ENCODE peak calls at places on chromosomes 11 and 22, in ten cellular contexts. One of them, this sample, is unnamed.

GRCh38 chr11:126357969-126358762 is 2.7 kb downstream of the ST3GAL4 start:
- DNase-seq in cardiac muscle cell: no peak
- DNase-seq in sigmoid colon: peak; percentile 63
- DNase-seq in activated CD4-positive, alpha-beta T cell treated with anti-CD3 and anti-CD28 coated beads for 48 hours: no peak
- DNase-seq in SHP77: no peak
- DNase-seq in globus pallidus: no peak
- DNase-seq in stimulated activated CD4-positive, alpha-beta T cell treated with anti-CD3 and anti-CD28 coated beads, TNF-alpha, amount 100 ng/mL, for 24 hours: no peak
- DNase-seq in left lung: no peak
- DNase-seq in naive B cell: no peak
- DNase-seq in left colon: no peak
- DNase-seq in this sample: no peak

GRCh38 chr22:19942071-19942885 is 660 bp upstream of the TXNRD2 start:
- DNase-seq in cardiac muscle cell: no peak
- DNase-seq in sigmoid colon: peak; percentile 73
- DNase-seq in activated CD4-positive, alpha-beta T cell treated with anti-CD3 and anti-CD28 coated beads for 48 hours: peak; percentile 28
- DNase-seq in SHP77: no peak
- DNase-seq in globus pallidus: no peak
- DNase-seq in stimulated activated CD4-positive, alpha-beta T cell treated with anti-CD3 and anti-CD28 coated beads, TNF-alpha, amount 100 ng/mL, for 24 hours: no peak
- DNase-seq in left lung: peak; percentile 79
- DNase-seq in naive B cell: peak; percentile 33
- DNase-seq in left colon: no peak
- DNase-seq in this sample: no peak

GRCh38 chr11:77523712-77524111 is 49.8 kb upstream of the PAK1 start:
- DNase-seq in cardiac muscle cell: no peak
- DNase-seq in sigmoid colon: no peak
- DNase-seq in activated CD4-positive, alpha-beta T cell treated with anti-CD3 and anti-CD28 coated beads for 48 hours: no peak
- DNase-seq in SHP77: no peak
- DNase-seq in globus pallidus: peak; percentile 16
- DNase-seq in stimulated activated CD4-positive, alpha-beta T cell treated with anti-CD3 and anti-CD28 coated beads, TNF-alpha, amount 100 ng/mL, for 24 hours: no peak
- DNase-seq in left lung: no peak
- DNase-seq in naive B cell: no peak
- DNase-seq in left colon: no peak
- DNase-seq in this sample: no peak

GRCh38 chr22:25869771-25870170 is 127.8 kb downstream of the MYO18B start:
- DNase-seq in cardiac muscle cell: no peak
- DNase-seq in sigmoid colon: no peak
- DNase-seq in activated CD4-positive, alpha-beta T cell treated with anti-CD3 and anti-CD28 coated beads for 48 hours: no peak
- DNase-seq in SHP77: no peak
- DNase-seq in globus pallidus: no peak
- DNase-seq in stimulated activated CD4-positive, alpha-beta T cell treated with anti-CD3 and anti-CD28 coated beads, TNF-alpha, amount 100 ng/mL, for 24 hours: no peak
- DNase-seq in left lung: no peak
- DNase-seq in naive B cell: no peak
- DNase-seq in left colon: no peak
- DNase-seq in this sample: no peak

GRCh38 chr11:134151083-134151747 is 72.6 kb downstream of the NCAPD3 start:
- DNase-seq in cardiac muscle cell: no peak
- DNase-seq in sigmoid colon: no peak
- DNase-seq in activated CD4-positive, alpha-beta T cell treated with anti-CD3 and anti-CD28 coated beads for 48 hours: no peak
- DNase-seq in SHP77: no peak
- DNase-seq in globus pallidus: no peak
- DNase-seq in stimulated activated CD4-positive, alpha-beta T cell treated with anti-CD3 and anti-CD28 coated beads, TNF-alpha, amount 100 ng/mL, for 24 hours: no peak
- DNase-seq in left lung: no peak
- DNase-seq in naive B cell: no peak
- DNase-seq in left colon: no peak
- DNase-seq in this sample: no peak

GRCh38 chr22:47632646-47633045 is 870.2 kb downstream of the TBC1D22A start:
- DNase-seq in cardiac muscle cell: no peak
- DNase-seq in sigmoid colon: no peak
- DNase-seq in activated CD4-positive, alpha-beta T cell treated with anti-CD3 and anti-CD28 coated beads for 48 hours: no peak
- DNase-seq in SHP77: no peak
- DNase-seq in globus pallidus: no peak
- DNase-seq in stimulated activated CD4-positive, alpha-beta T cell treated with anti-CD3 and anti-CD28 coated beads, TNF-alpha, amount 100 ng/mL, for 24 hours: no peak
- DNase-seq in left lung: no peak
- DNase-seq in naive B cell: no peak
- DNase-seq in left colon: no peak
- DNase-seq in this sample: no peak

GRCh38 chr22:43910178-43910695 is 13.4 kb upstream of the PNPLA3 start:
- DNase-seq in cardiac muscle cell: no peak
- DNase-seq in sigmoid colon: no peak
- DNase-seq in activated CD4-positive, alpha-beta T cell treated with anti-CD3 and anti-CD28 coated beads for 48 hours: no peak
- DNase-seq in SHP77: no peak
- DNase-seq in globus pallidus: no peak
- DNase-seq in stimulated activated CD4-positive, alpha-beta T cell treated with anti-CD3 and anti-CD28 coated beads, TNF-alpha, amount 100 ng/mL, for 24 hours: no peak
- DNase-seq in left lung: no peak
- DNase-seq in naive B cell: no peak
- DNase-seq in left colon: no peak
- DNase-seq in this sample: no peak

GRCh38 chr11:4891996-4892640 is 10.4 kb downstream of the OR51T1 start:
- DNase-seq in cardiac muscle cell: no peak
- DNase-seq in sigmoid colon: no peak
- DNase-seq in activated CD4-positive, alpha-beta T cell treated with anti-CD3 and anti-CD28 coated beads for 48 hours: no peak
- DNase-seq in SHP77: no peak
- DNase-seq in globus pallidus: no peak
- DNase-seq in stimulated activated CD4-positive, alpha-beta T cell treated with anti-CD3 and anti-CD28 coated beads, TNF-alpha, amount 100 ng/mL, for 24 hours: no peak
- DNase-seq in left lung: no peak
- DNase-seq in naive B cell: no peak
- DNase-seq in left colon: no peak
- DNase-seq in this sample: no peak

GRCh38 chr22:27063381-27063780 is 406.0 kb downstream of the MIAT start:
- DNase-seq in cardiac muscle cell: no peak
- DNase-seq in sigmoid colon: no peak
- DNase-seq in activated CD4-positive, alpha-beta T cell treated with anti-CD3 and anti-CD28 coated beads for 48 hours: no peak
- DNase-seq in SHP77: no peak
- DNase-seq in globus pallidus: no peak
- DNase-seq in stimulated activated CD4-positive, alpha-beta T cell treated with anti-CD3 and anti-CD28 coated beads, TNF-alpha, amount 100 ng/mL, for 24 hours: no peak
- DNase-seq in left lung: no peak
- DNase-seq in naive B cell: no peak
- DNase-seq in left colon: no peak
- DNase-seq in this sample: no peak

GRCh38 chr11:120181446-120181992 is 29.3 kb upstream of the OAF start:
- DNase-seq in cardiac muscle cell: no peak
- DNase-seq in sigmoid colon: no peak
- DNase-seq in activated CD4-positive, alpha-beta T cell treated with anti-CD3 and anti-CD28 coated beads for 48 hours: no peak
- DNase-seq in SHP77: no peak
- DNase-seq in globus pallidus: no peak
- DNase-seq in stimulated activated CD4-positive, alpha-beta T cell treated with anti-CD3 and anti-CD28 coated beads, TNF-alpha, amount 100 ng/mL, for 24 hours: no peak
- DNase-seq in left lung: no peak
- DNase-seq in naive B cell: no peak
- DNase-seq in left colon: peak; percentile 3
- DNase-seq in this sample: no peak

GRCh38 chr11:94876645-94877445 is 96.5 kb downstream of the CWC15 start:
- DNase-seq in cardiac muscle cell: peak; percentile 42
- DNase-seq in sigmoid colon: peak; percentile 95
- DNase-seq in activated CD4-positive, alpha-beta T cell treated with anti-CD3 and anti-CD28 coated beads for 48 hours: peak; percentile 84
- DNase-seq in SHP77: no peak
- DNase-seq in globus pallidus: peak; percentile 58
- DNase-seq in stimulated activated CD4-positive, alpha-beta T cell treated with anti-CD3 and anti-CD28 coated beads, TNF-alpha, amount 100 ng/mL, for 24 hours: peak; percentile 37
- DNase-seq in left lung: peak; percentile 81
- DNase-seq in naive B cell: no peak
- DNase-seq in left colon: peak; percentile 44
- DNase-seq in this sample: no peak

GRCh38 chr22:29555065-29555644 is 1.6 kb upstream of the THOC5 start:
- DNase-seq in cardiac muscle cell: no peak
- DNase-seq in sigmoid colon: no peak
- DNase-seq in activated CD4-positive, alpha-beta T cell treated with anti-CD3 and anti-CD28 coated beads for 48 hours: no peak
- DNase-seq in SHP77: no peak
- DNase-seq in globus pallidus: peak; percentile 69
- DNase-seq in stimulated activated CD4-positive, alpha-beta T cell treated with anti-CD3 and anti-CD28 coated beads, TNF-alpha, amount 100 ng/mL, for 24 hours: no peak
- DNase-seq in left lung: no peak
- DNase-seq in naive B cell: no peak
- DNase-seq in left colon: no peak
- DNase-seq in this sample: no peak

GRCh38 chr11:82692981-82693380 is 40.7 kb downstream of the FAM181B start:
- DNase-seq in cardiac muscle cell: no peak
- DNase-seq in sigmoid colon: no peak
- DNase-seq in activated CD4-positive, alpha-beta T cell treated with anti-CD3 and anti-CD28 coated beads for 48 hours: no peak
- DNase-seq in SHP77: no peak
- DNase-seq in globus pallidus: no peak
- DNase-seq in stimulated activated CD4-positive, alpha-beta T cell treated with anti-CD3 and anti-CD28 coated beads, TNF-alpha, amount 100 ng/mL, for 24 hours: no peak
- DNase-seq in left lung: no peak
- DNase-seq in naive B cell: no peak
- DNase-seq in left colon: no peak
- DNase-seq in this sample: no peak

GRCh38 chr11:97361812-97362378 is 972.1 kb downstream of the JRKL start:
- DNase-seq in cardiac muscle cell: no peak
- DNase-seq in sigmoid colon: no peak
- DNase-seq in activated CD4-positive, alpha-beta T cell treated with anti-CD3 and anti-CD28 coated beads for 48 hours: no peak
- DNase-seq in SHP77: no peak
- DNase-seq in globus pallidus: no peak
- DNase-seq in stimulated activated CD4-positive, alpha-beta T cell treated with anti-CD3 and anti-CD28 coated beads, TNF-alpha, amount 100 ng/mL, for 24 hours: no peak
- DNase-seq in left lung: no peak
- DNase-seq in naive B cell: no peak
- DNase-seq in left colon: no peak
- DNase-seq in this sample: no peak

GRCh38 chr22:48054596-48054995 is 1292.1 kb downstream of the TBC1D22A start:
- DNase-seq in cardiac muscle cell: no peak
- DNase-seq in sigmoid colon: no peak
- DNase-seq in activated CD4-positive, alpha-beta T cell treated with anti-CD3 and anti-CD28 coated beads for 48 hours: no peak
- DNase-seq in SHP77: no peak
- DNase-seq in globus pallidus: no peak
- DNase-seq in stimulated activated CD4-positive, alpha-beta T cell treated with anti-CD3 and anti-CD28 coated beads, TNF-alpha, amount 100 ng/mL, for 24 hours: no peak
- DNase-seq in left lung: no peak
- DNase-seq in naive B cell: no peak
- DNase-seq in left colon: no peak
- DNase-seq in this sample: no peak

GRCh38 chr11:19187101-19187500 is 14.7 kb downstream of the CSRP3 start:
- DNase-seq in cardiac muscle cell: no peak
- DNase-seq in sigmoid colon: no peak
- DNase-seq in activated CD4-positive, alpha-beta T cell treated with anti-CD3 and anti-CD28 coated beads for 48 hours: no peak
- DNase-seq in SHP77: no peak
- DNase-seq in globus pallidus: peak; percentile 7
- DNase-seq in stimulated activated CD4-positive, alpha-beta T cell treated with anti-CD3 and anti-CD28 coated beads, TNF-alpha, amount 100 ng/mL, for 24 hours: no peak
- DNase-seq in left lung: no peak
- DNase-seq in naive B cell: no peak
- DNase-seq in left colon: no peak
- DNase-seq in this sample: no peak

GRCh38 chr11:22197139-22197893 is 4.4 kb downstream of the ANO5 start:
- DNase-seq in cardiac muscle cell: no peak
- DNase-seq in sigmoid colon: no peak
- DNase-seq in activated CD4-positive, alpha-beta T cell treated with anti-CD3 and anti-CD28 coated beads for 48 hours: no peak
- DNase-seq in SHP77: no peak
- DNase-seq in globus pallidus: no peak
- DNase-seq in stimulated activated CD4-positive, alpha-beta T cell treated with anti-CD3 and anti-CD28 coated beads, TNF-alpha, amount 100 ng/mL, for 24 hours: no peak
- DNase-seq in left lung: no peak
- DNase-seq in naive B cell: no peak
- DNase-seq in left colon: no peak
- DNase-seq in this sample: no peak

GRCh38 chr11:102144357-102145342 is 34.4 kb downstream of the YAP1 start:
- DNase-seq in cardiac muscle cell: peak; percentile 43
- DNase-seq in sigmoid colon: no peak
- DNase-seq in activated CD4-positive, alpha-beta T cell treated with anti-CD3 and anti-CD28 coated beads for 48 hours: no peak
- DNase-seq in SHP77: no peak
- DNase-seq in globus pallidus: no peak
- DNase-seq in stimulated activated CD4-positive, alpha-beta T cell treated with anti-CD3 and anti-CD28 coated beads, TNF-alpha, amount 100 ng/mL, for 24 hours: no peak
- DNase-seq in left lung: no peak
- DNase-seq in naive B cell: no peak
- DNase-seq in left colon: peak; percentile 25
- DNase-seq in this sample: no peak

GRCh38 chr11:1837171-1838076 is 1.4 kb upstream of the TNNI2 start:
- DNase-seq in cardiac muscle cell: peak; percentile 85
- DNase-seq in sigmoid colon: peak; percentile 82
- DNase-seq in activated CD4-positive, alpha-beta T cell treated with anti-CD3 and anti-CD28 coated beads for 48 hours: peak; percentile 85
- DNase-seq in SHP77: no peak
- DNase-seq in globus pallidus: peak; percentile 27
- DNase-seq in stimulated activated CD4-positive, alpha-beta T cell treated with anti-CD3 and anti-CD28 coated beads, TNF-alpha, amount 100 ng/mL, for 24 hours: peak; percentile 58
- DNase-seq in left lung: peak; percentile 89
- DNase-seq in naive B cell: peak; percentile 77
- DNase-seq in left colon: peak; percentile 75
- DNase-seq in this sample: peak; percentile 51

GRCh38 chr22:22009661-22010060 is 27.1 kb upstream of the TOP3B start:
- DNase-seq in cardiac muscle cell: no peak
- DNase-seq in sigmoid colon: no peak
- DNase-seq in activated CD4-positive, alpha-beta T cell treated with anti-CD3 and anti-CD28 coated beads for 48 hours: no peak
- DNase-seq in SHP77: no peak
- DNase-seq in globus pallidus: no peak
- DNase-seq in stimulated activated CD4-positive, alpha-beta T cell treated with anti-CD3 and anti-CD28 coated beads, TNF-alpha, amount 100 ng/mL, for 24 hours: no peak
- DNase-seq in left lung: no peak
- DNase-seq in naive B cell: no peak
- DNase-seq in left colon: no peak
- DNase-seq in this sample: no peak

GRCh38 chr22:28297504-28297903 is 378.4 kb upstream of the PITPNB start:
- DNase-seq in cardiac muscle cell: no peak
- DNase-seq in sigmoid colon: no peak
- DNase-seq in activated CD4-positive, alpha-beta T cell treated with anti-CD3 and anti-CD28 coated beads for 48 hours: no peak
- DNase-seq in SHP77: no peak
- DNase-seq in globus pallidus: peak; percentile 85
- DNase-seq in stimulated activated CD4-positive, alpha-beta T cell treated with anti-CD3 and anti-CD28 coated beads, TNF-alpha, amount 100 ng/mL, for 24 hours: no peak
- DNase-seq in left lung: no peak
- DNase-seq in naive B cell: peak; percentile 0
- DNase-seq in left colon: peak; percentile 15
- DNase-seq in this sample: no peak

GRCh38 chr11:119100246-119100959 is 1.2 kb downstream of the DPAGT1 start:
- DNase-seq in cardiac muscle cell: no peak
- DNase-seq in sigmoid colon: no peak
- DNase-seq in activated CD4-positive, alpha-beta T cell treated with anti-CD3 and anti-CD28 coated beads for 48 hours: no peak
- DNase-seq in SHP77: peak; percentile 32
- DNase-seq in globus pallidus: no peak
- DNase-seq in stimulated activated CD4-positive, alpha-beta T cell treated with anti-CD3 and anti-CD28 coated beads, TNF-alpha, amount 100 ng/mL, for 24 hours: no peak
- DNase-seq in left lung: no peak
- DNase-seq in naive B cell: no peak
- DNase-seq in left colon: no peak
- DNase-seq in this sample: no peak

GRCh38 chr11:123020968-123021367 is 39.3 kb upstream of the BSX start:
- DNase-seq in cardiac muscle cell: peak; percentile 73
- DNase-seq in sigmoid colon: no peak
- DNase-seq in activated CD4-positive, alpha-beta T cell treated with anti-CD3 and anti-CD28 coated beads for 48 hours: peak; percentile 51
- DNase-seq in SHP77: peak; percentile 48
- DNase-seq in globus pallidus: peak; percentile 27
- DNase-seq in stimulated activated CD4-positive, alpha-beta T cell treated with anti-CD3 and anti-CD28 coated beads, TNF-alpha, amount 100 ng/mL, for 24 hours: peak; percentile 7
- DNase-seq in left lung: no peak
- DNase-seq in naive B cell: peak; percentile 36
- DNase-seq in left colon: peak; percentile 19
- DNase-seq in this sample: peak; percentile 64

GRCh38 chr11:27317751-27318150 is 45.3 kb downstream of the CCDC34 start:
- DNase-seq in cardiac muscle cell: no peak
- DNase-seq in sigmoid colon: no peak
- DNase-seq in activated CD4-positive, alpha-beta T cell treated with anti-CD3 and anti-CD28 coated beads for 48 hours: no peak
- DNase-seq in SHP77: no peak
- DNase-seq in globus pallidus: no peak
- DNase-seq in stimulated activated CD4-positive, alpha-beta T cell treated with anti-CD3 and anti-CD28 coated beads, TNF-alpha, amount 100 ng/mL, for 24 hours: no peak
- DNase-seq in left lung: no peak
- DNase-seq in naive B cell: no peak
- DNase-seq in left colon: no peak
- DNase-seq in this sample: no peak